ENCODE peak calls at places on chromosomes 2 and 18, in four cellular contexts. J is A549, N is SHP77, W is EL. F is an unnamed sample.

GRCh38 chr18:24492445-24492844 is 32.0 kb downstream of the HRH4 start:
- DNase-seq in N (no peak), J (no peak), W (no peak), F (no peak)

GRCh38 chr2:130755234-130756040 is at the start of gene AMER3:
- DNase-seq in N (no peak), J (no peak), W (no peak), F (no peak)

GRCh38 chr2:128448331-128449225 is 129.9 kb upstream of the HS6ST1 start:
- DNase-seq in J (no peak), W (no peak), N (no peak), F (no peak)

GRCh38 chr2:199738723-199739412 is 112.1 kb downstream of the FTCDNL1 start:
- DNase-seq in N (no peak), J (peak; percentile 57), W (peak; percentile 63), F (no peak)

GRCh38 chr2:234994340-234995321 is 42.8 kb downstream of the SH3BP4 start:
- DNase-seq in W (no peak), J (peak; percentile 45), N (no peak), F (no peak)

GRCh38 chr2:176096986-176097819 is 2.4 kb upstream of the HOXD12 start:
- DNase-seq in N (peak; percentile 48), J (peak; percentile 84), W (peak; percentile 86), F (peak; percentile 90)

GRCh38 chr2:222796413-222797103 is 64.3 kb upstream of the ACSL3 start:
- DNase-seq in N (peak; percentile 7), W (peak; percentile 48), J (peak; percentile 67), F (no peak)

GRCh38 chr2:239275871-239276812 is 124.7 kb downstream of the HDAC4 start:
- DNase-seq in W (peak; percentile 89), N (peak; percentile 61), J (peak; percentile 61), F (peak; percentile 62)

GRCh38 chr2:110115291-110116032 is at the start of gene MALL:
- DNase-seq in J (peak; percentile 82), W (peak; percentile 26), N (no peak), F (peak; percentile 49)

GRCh38 chr2:111990856-111991255 is 64.2 kb upstream of the TMEM87B start:
- DNase-seq in J (no peak), N (no peak), W (no peak), F (no peak)